ENCODE peak calls at places on chromosomes 13 and 19, in seven cellular contexts. One of them, this sample, is unnamed.

GRCh38 chr13:24124789-24125476 is 35.6 kb upstream of the SPATA13 start:
- DNase-seq in activated CD4-positive, CD25-positive, alpha-beta regulatory T cell treated with anti-CD3 and anti-CD28 coated beads, Interleukin-2, amount 50 U/mL, for 72 hours: no peak
- DNase-seq in esophagus squamous epithelium: no peak
- DNase-seq in EL: no peak
- DNase-seq in posterior cingulate gyrus: no peak
- DNase-seq in stimulated activated CD4-positive, alpha-beta T cell treated with anti-CD3 and anti-CD28 coated beads, Interleukin-15, amount 100 ng/mL, for 24 hours: no peak
- DNase-seq in RCC 7860: no peak
- DNase-seq in this sample: peak; percentile 32

GRCh38 chr13:20353973-20354372 is 121.9 kb upstream of the GJB6 start:
- DNase-seq in activated CD4-positive, CD25-positive, alpha-beta regulatory T cell treated with anti-CD3 and anti-CD28 coated beads, Interleukin-2, amount 50 U/mL, for 72 hours: no peak
- DNase-seq in esophagus squamous epithelium: no peak
- DNase-seq in EL: peak; percentile 34
- DNase-seq in posterior cingulate gyrus: no peak
- DNase-seq in stimulated activated CD4-positive, alpha-beta T cell treated with anti-CD3 and anti-CD28 coated beads, Interleukin-15, amount 100 ng/mL, for 24 hours: no peak
- DNase-seq in RCC 7860: no peak
- DNase-seq in this sample: no peak

GRCh38 chr13:49112782-49113525 is 107.2 kb upstream of the MLNR start:
- DNase-seq in activated CD4-positive, CD25-positive, alpha-beta regulatory T cell treated with anti-CD3 and anti-CD28 coated beads, Interleukin-2, amount 50 U/mL, for 72 hours: no peak
- DNase-seq in esophagus squamous epithelium: no peak
- DNase-seq in EL: no peak
- DNase-seq in posterior cingulate gyrus: no peak
- DNase-seq in stimulated activated CD4-positive, alpha-beta T cell treated with anti-CD3 and anti-CD28 coated beads, Interleukin-15, amount 100 ng/mL, for 24 hours: no peak
- DNase-seq in RCC 7860: no peak
- DNase-seq in this sample: no peak

GRCh38 chr13:67395577-67395976 is 165.4 kb upstream of the PCDH9 start:
- DNase-seq in activated CD4-positive, CD25-positive, alpha-beta regulatory T cell treated with anti-CD3 and anti-CD28 coated beads, Interleukin-2, amount 50 U/mL, for 72 hours: no peak
- DNase-seq in esophagus squamous epithelium: no peak
- DNase-seq in EL: no peak
- DNase-seq in posterior cingulate gyrus: no peak
- DNase-seq in stimulated activated CD4-positive, alpha-beta T cell treated with anti-CD3 and anti-CD28 coated beads, Interleukin-15, amount 100 ng/mL, for 24 hours: no peak
- DNase-seq in RCC 7860: no peak
- DNase-seq in this sample: no peak

GRCh38 chr19:3039641-3040077 is 10.6 kb upstream of the TLE2 start:
- DNase-seq in activated CD4-positive, CD25-positive, alpha-beta regulatory T cell treated with anti-CD3 and anti-CD28 coated beads, Interleukin-2, amount 50 U/mL, for 72 hours: no peak
- DNase-seq in esophagus squamous epithelium: no peak
- DNase-seq in EL: no peak
- DNase-seq in posterior cingulate gyrus: no peak
- DNase-seq in stimulated activated CD4-positive, alpha-beta T cell treated with anti-CD3 and anti-CD28 coated beads, Interleukin-15, amount 100 ng/mL, for 24 hours: no peak
- DNase-seq in RCC 7860: no peak
- DNase-seq in this sample: no peak

GRCh38 chr19:1851581-1852293 is 3.5 kb upstream of the REXO1 start:
- DNase-seq in activated CD4-positive, CD25-positive, alpha-beta regulatory T cell treated with anti-CD3 and anti-CD28 coated beads, Interleukin-2, amount 50 U/mL, for 72 hours: no peak
- DNase-seq in esophagus squamous epithelium: no peak
- DNase-seq in EL: no peak
- DNase-seq in posterior cingulate gyrus: no peak
- DNase-seq in stimulated activated CD4-positive, alpha-beta T cell treated with anti-CD3 and anti-CD28 coated beads, Interleukin-15, amount 100 ng/mL, for 24 hours: peak; percentile 60
- DNase-seq in RCC 7860: no peak
- DNase-seq in this sample: no peak

GRCh38 chr13:59867867-59868266 is 295.9 kb downstream of the DIAPH3 start:
- DNase-seq in activated CD4-positive, CD25-positive, alpha-beta regulatory T cell treated with anti-CD3 and anti-CD28 coated beads, Interleukin-2, amount 50 U/mL, for 72 hours: no peak
- DNase-seq in esophagus squamous epithelium: no peak
- DNase-seq in EL: no peak
- DNase-seq in posterior cingulate gyrus: no peak
- DNase-seq in stimulated activated CD4-positive, alpha-beta T cell treated with anti-CD3 and anti-CD28 coated beads, Interleukin-15, amount 100 ng/mL, for 24 hours: no peak
- DNase-seq in RCC 7860: no peak
- DNase-seq in this sample: no peak

GRCh38 chr19:42553292-42554045 is 25.2 kb upstream of the CEACAM1 start:
- DNase-seq in activated CD4-positive, CD25-positive, alpha-beta regulatory T cell treated with anti-CD3 and anti-CD28 coated beads, Interleukin-2, amount 50 U/mL, for 72 hours: no peak
- DNase-seq in esophagus squamous epithelium: no peak
- DNase-seq in EL: peak; percentile 83
- DNase-seq in posterior cingulate gyrus: no peak
- DNase-seq in stimulated activated CD4-positive, alpha-beta T cell treated with anti-CD3 and anti-CD28 coated beads, Interleukin-15, amount 100 ng/mL, for 24 hours: no peak
- DNase-seq in RCC 7860: peak; percentile 45
- DNase-seq in this sample: no peak

GRCh38 chr13:48746816-48747215 is 93.1 kb downstream of the CYSLTR2 start:
- DNase-seq in activated CD4-positive, CD25-positive, alpha-beta regulatory T cell treated with anti-CD3 and anti-CD28 coated beads, Interleukin-2, amount 50 U/mL, for 72 hours: no peak
- DNase-seq in esophagus squamous epithelium: no peak
- DNase-seq in EL: no peak
- DNase-seq in posterior cingulate gyrus: no peak
- DNase-seq in stimulated activated CD4-positive, alpha-beta T cell treated with anti-CD3 and anti-CD28 coated beads, Interleukin-15, amount 100 ng/mL, for 24 hours: no peak
- DNase-seq in RCC 7860: no peak
- DNase-seq in this sample: no peak

GRCh38 chr19:28601723-28602440 is 611.1 kb downstream of the UQCRFS1 start:
- DNase-seq in activated CD4-positive, CD25-positive, alpha-beta regulatory T cell treated with anti-CD3 and anti-CD28 coated beads, Interleukin-2, amount 50 U/mL, for 72 hours: no peak
- DNase-seq in esophagus squamous epithelium: no peak
- DNase-seq in EL: no peak
- DNase-seq in posterior cingulate gyrus: no peak
- DNase-seq in stimulated activated CD4-positive, alpha-beta T cell treated with anti-CD3 and anti-CD28 coated beads, Interleukin-15, amount 100 ng/mL, for 24 hours: no peak
- DNase-seq in RCC 7860: no peak
- DNase-seq in this sample: no peak

GRCh38 chr13:27979001-27979643 is 9.4 kb downstream of the URAD start:
- DNase-seq in activated CD4-positive, CD25-positive, alpha-beta regulatory T cell treated with anti-CD3 and anti-CD28 coated beads, Interleukin-2, amount 50 U/mL, for 72 hours: no peak
- DNase-seq in esophagus squamous epithelium: no peak
- DNase-seq in EL: no peak
- DNase-seq in posterior cingulate gyrus: no peak
- DNase-seq in stimulated activated CD4-positive, alpha-beta T cell treated with anti-CD3 and anti-CD28 coated beads, Interleukin-15, amount 100 ng/mL, for 24 hours: no peak
- DNase-seq in RCC 7860: no peak
- DNase-seq in this sample: no peak

GRCh38 chr19:17475541-17476115 is 5.3 kb downstream of the SLC27A1 start:
- DNase-seq in activated CD4-positive, CD25-positive, alpha-beta regulatory T cell treated with anti-CD3 and anti-CD28 coated beads, Interleukin-2, amount 50 U/mL, for 72 hours: no peak
- DNase-seq in esophagus squamous epithelium: no peak
- DNase-seq in EL: peak; percentile 52
- DNase-seq in posterior cingulate gyrus: peak; percentile 95
- DNase-seq in stimulated activated CD4-positive, alpha-beta T cell treated with anti-CD3 and anti-CD28 coated beads, Interleukin-15, amount 100 ng/mL, for 24 hours: no peak
- DNase-seq in RCC 7860: no peak
- DNase-seq in this sample: peak; percentile 39

This sample was measured in neural crest cell.